ENCODE peak calls at places on chromosomes 16 and 17, in seven cellular contexts. One of them, this sample, is unnamed.

GRCh38 chr16:49488336-49488735 is 114.7 kb downstream of the C16orf78 start:
- DNase-seq in NB4: no peak
- DNase-seq in AG04449: no peak
- DNase-seq in NCI-H2081: no peak
- DNase-seq in heart right ventricle: no peak
- DNase-seq in left ventricle myocardium superior: no peak
- DNase-seq in HTR-8/SVneo: no peak
- DNase-seq in this sample: no peak

GRCh38 chr16:86739808-86740207 is 161.5 kb downstream of the FOXL1 start:
- DNase-seq in NCI-H2081: no peak
- DNase-seq in left ventricle myocardium superior: no peak
- DNase-seq in heart right ventricle: no peak
- DNase-seq in HTR-8/SVneo: no peak
- DNase-seq in AG04449: no peak
- DNase-seq in NB4: no peak
- DNase-seq in this sample: no peak

GRCh38 chr16:17921357-17921978 is 415.1 kb downstream of the NPIPA8 start:
- DNase-seq in left ventricle myocardium superior: peak; percentile 27
- DNase-seq in AG04449: no peak
- DNase-seq in NB4: peak; percentile 53
- DNase-seq in heart right ventricle: no peak
- DNase-seq in NCI-H2081: peak; percentile 1
- DNase-seq in HTR-8/SVneo: no peak
- DNase-seq in this sample: peak; percentile 66

GRCh38 chr16:56847173-56847948 is 17.6 kb upstream of the SLC12A3 start:
- DNase-seq in HTR-8/SVneo: no peak
- DNase-seq in NB4: no peak
- DNase-seq in NCI-H2081: no peak
- DNase-seq in left ventricle myocardium superior: no peak
- DNase-seq in AG04449: no peak
- DNase-seq in heart right ventricle: no peak
- DNase-seq in this sample: no peak

GRCh38 chr17:2946130-2946529 is 117.3 kb downstream of the OR1D5 start:
- DNase-seq in AG04449: no peak
- DNase-seq in HTR-8/SVneo: no peak
- DNase-seq in NB4: no peak
- DNase-seq in NCI-H2081: no peak
- DNase-seq in heart right ventricle: no peak
- DNase-seq in left ventricle myocardium superior: no peak
- DNase-seq in this sample: no peak

GRCh38 chr16:88634141-88634993 is 4.0 kb upstream of the IL17C start:
- DNase-seq in heart right ventricle: peak; percentile 57
- DNase-seq in HTR-8/SVneo: no peak
- DNase-seq in AG04449: no peak
- DNase-seq in NB4: peak; percentile 94
- DNase-seq in left ventricle myocardium superior: peak; percentile 65
- DNase-seq in NCI-H2081: no peak
- DNase-seq in this sample: peak; percentile 85

GRCh38 chr17:44884941-44885340 is 14.3 kb downstream of the EFTUD2 start:
- DNase-seq in NCI-H2081: no peak
- DNase-seq in left ventricle myocardium superior: no peak
- DNase-seq in heart right ventricle: no peak
- DNase-seq in HTR-8/SVneo: no peak
- DNase-seq in NB4: no peak
- DNase-seq in AG04449: no peak
- DNase-seq in this sample: no peak

GRCh38 chr17:55383771-55384679 is 37.6 kb downstream of the MMD start:
- DNase-seq in AG04449: no peak
- DNase-seq in heart right ventricle: no peak
- DNase-seq in NB4: no peak
- DNase-seq in HTR-8/SVneo: no peak
- DNase-seq in left ventricle myocardium superior: no peak
- DNase-seq in NCI-H2081: no peak
- DNase-seq in this sample: no peak

GRCh38 chr16:79795556-79795955 is 195.0 kb upstream of the MAF start:
- DNase-seq in NCI-H2081: no peak
- DNase-seq in HTR-8/SVneo: no peak
- DNase-seq in left ventricle myocardium superior: no peak
- DNase-seq in heart right ventricle: no peak
- DNase-seq in AG04449: no peak
- DNase-seq in NB4: no peak
- DNase-seq in this sample: no peak

This sample was measured in H9.